ENCODE peak calls at places on chromosomes 5 and 9, in nine cellular contexts. One of them, this sample, is unnamed. For H3K4me1, the result is how much of the 10 kb centered on the place peaks cover.

GRCh38 chr9:130387905-130388304 is 56.9 kb upstream of the ASS1 start:
- DNase-seq in mammary epithelial cell: no peak
- DNase-seq in sigmoid colon: no peak
- DNase-seq in CD4-positive, CD25-positive, alpha-beta regulatory T cell: no peak
- DNase-seq in IMR-90: no peak
- DNase-seq in A549: no peak
- DNase-seq in colonic mucosa: no peak
- DNase-seq in adipocyte: no peak
- DNase-seq in GM23338: no peak
- DNase-seq in this sample: no peak

GRCh38 chr9:77469515-77470197 is 178.5 kb downstream of the GNA14 start:
- DNase-seq in A549: no peak
- DNase-seq in IMR-90: no peak
- DNase-seq in mammary epithelial cell: peak
- DNase-seq in colonic mucosa: no peak
- DNase-seq in GM23338: no peak
- DNase-seq in adipocyte: peak
- DNase-seq in sigmoid colon: no peak
- DNase-seq in CD4-positive, CD25-positive, alpha-beta regulatory T cell: no peak
- DNase-seq in this sample: no peak

GRCh38 chr5:16976625-16977008 is 40.5 kb upstream of the MYO10 start:
- DNase-seq in CD4-positive, CD25-positive, alpha-beta regulatory T cell: no peak
- DNase-seq in IMR-90: no peak
- DNase-seq in colonic mucosa: no peak
- DNase-seq in mammary epithelial cell: no peak
- DNase-seq in sigmoid colon: no peak
- DNase-seq in A549: no peak
- DNase-seq in adipocyte: no peak
- DNase-seq in GM23338: no peak
- DNase-seq in this sample: no peak

GRCh38 chr9:98726735-98727134 is 18.0 kb upstream of the GABBR2 start:
- DNase-seq in mammary epithelial cell: no peak
- DNase-seq in CD4-positive, CD25-positive, alpha-beta regulatory T cell: no peak
- DNase-seq in GM23338: peak
- DNase-seq in A549: no peak
- DNase-seq in sigmoid colon: no peak
- DNase-seq in adipocyte: peak
- DNase-seq in colonic mucosa: no peak
- DNase-seq in IMR-90: peak
- DNase-seq in this sample: no peak

GRCh38 chr9:82201186-82201585 is 212.6 kb downstream of the SPATA31D1 start:
- DNase-seq in A549: no peak
- DNase-seq in mammary epithelial cell: no peak
- DNase-seq in adipocyte: no peak
- DNase-seq in IMR-90: no peak
- DNase-seq in sigmoid colon: no peak
- DNase-seq in GM23338: no peak
- DNase-seq in colonic mucosa: no peak
- DNase-seq in CD4-positive, CD25-positive, alpha-beta regulatory T cell: no peak
- DNase-seq in this sample: no peak

GRCh38 chr5:95533761-95534160 is 21.0 kb downstream of the SKIC3 start:
- DNase-seq in sigmoid colon: no peak
- DNase-seq in IMR-90: peak
- DNase-seq in colonic mucosa: no peak
- DNase-seq in CD4-positive, CD25-positive, alpha-beta regulatory T cell: no peak
- DNase-seq in GM23338: no peak
- DNase-seq in mammary epithelial cell: no peak
- DNase-seq in A549: no peak
- DNase-seq in adipocyte: peak
- DNase-seq in this sample: no peak

GRCh38 chr9:5917273-5917672 is 26.6 kb downstream of the MLANA start:
- DNase-seq in sigmoid colon: no peak
- DNase-seq in IMR-90: no peak
- DNase-seq in mammary epithelial cell: no peak
- DNase-seq in A549: no peak
- DNase-seq in CD4-positive, CD25-positive, alpha-beta regulatory T cell: no peak
- DNase-seq in colonic mucosa: no peak
- DNase-seq in GM23338: no peak
- DNase-seq in adipocyte: no peak
- DNase-seq in this sample: no peak

GRCh38 chr5:143229896-143230675 is 173.4 kb downstream of the NR3C1 start:
- DNase-seq in sigmoid colon: peak
- DNase-seq in adipocyte: peak
- DNase-seq in CD4-positive, CD25-positive, alpha-beta regulatory T cell: peak
- DNase-seq in IMR-90: no peak
- DNase-seq in GM23338: no peak
- DNase-seq in A549: no peak
- DNase-seq in mammary epithelial cell: no peak
- DNase-seq in colonic mucosa: no peak
- DNase-seq in this sample: no peak

GRCh38 chr9:132997591-132997990 is 19.1 kb downstream of the GFI1B start:
- DNase-seq in colonic mucosa: no peak
- DNase-seq in IMR-90: peak
- DNase-seq in sigmoid colon: no peak
- DNase-seq in mammary epithelial cell: no peak
- DNase-seq in CD4-positive, CD25-positive, alpha-beta regulatory T cell: no peak
- DNase-seq in A549: no peak
- DNase-seq in adipocyte: peak
- DNase-seq in GM23338: no peak
- DNase-seq in this sample: no peak

GRCh38 chr9:72299017-72299603 is 65.9 kb downstream of the ZFAND5 start:
- DNase-seq in A549: no peak
- DNase-seq in GM23338: no peak
- DNase-seq in mammary epithelial cell: no peak
- DNase-seq in colonic mucosa: no peak
- DNase-seq in sigmoid colon: no peak
- DNase-seq in adipocyte: no peak
- DNase-seq in CD4-positive, CD25-positive, alpha-beta regulatory T cell: no peak
- DNase-seq in IMR-90: no peak
- DNase-seq in this sample: no peak

GRCh38 chr5:107104774-107105050 is 566.0 kb downstream of the EFNA5 start:
- DNase-seq in colonic mucosa: no peak
- DNase-seq in CD4-positive, CD25-positive, alpha-beta regulatory T cell: no peak
- DNase-seq in adipocyte: no peak
- DNase-seq in A549: peak
- DNase-seq in sigmoid colon: no peak
- DNase-seq in GM23338: peak
- DNase-seq in mammary epithelial cell: no peak
- DNase-seq in IMR-90: no peak
- DNase-seq in this sample: no peak

GRCh38 chr9:1619915-1620705 is 395.0 kb upstream of the SMARCA2 start:
- DNase-seq in A549: no peak
- DNase-seq in GM23338: peak
- DNase-seq in colonic mucosa: no peak
- DNase-seq in IMR-90: no peak
- DNase-seq in CD4-positive, CD25-positive, alpha-beta regulatory T cell: no peak
- DNase-seq in mammary epithelial cell: peak
- DNase-seq in sigmoid colon: no peak
- DNase-seq in adipocyte: peak
- DNase-seq in this sample: no peak

GRCh38 chr5:135388860-135389435 is 10.1 kb downstream of the MACROH2A1 start:
- DNase-seq in CD4-positive, CD25-positive, alpha-beta regulatory T cell: no peak
- DNase-seq in adipocyte: no peak
- DNase-seq in colonic mucosa: no peak
- DNase-seq in A549: no peak
- DNase-seq in mammary epithelial cell: no peak
- DNase-seq in sigmoid colon: no peak
- DNase-seq in GM23338: no peak
- DNase-seq in IMR-90: no peak
- DNase-seq in this sample: no peak

GRCh38 chr5:135386096-135386495 is 12.9 kb downstream of the MACROH2A1 start:
- DNase-seq in sigmoid colon: no peak
- DNase-seq in IMR-90: peak
- DNase-seq in colonic mucosa: no peak
- DNase-seq in CD4-positive, CD25-positive, alpha-beta regulatory T cell: no peak
- DNase-seq in mammary epithelial cell: peak
- DNase-seq in adipocyte: no peak
- DNase-seq in GM23338: no peak
- DNase-seq in A549: no peak
- DNase-seq in this sample: no peak

GRCh38 chr5:135385576-135385975 is 13.5 kb downstream of the MACROH2A1 start:
- DNase-seq in colonic mucosa: no peak
- DNase-seq in A549: no peak
- DNase-seq in CD4-positive, CD25-positive, alpha-beta regulatory T cell: no peak
- DNase-seq in sigmoid colon: no peak
- DNase-seq in IMR-90: no peak
- DNase-seq in adipocyte: no peak
- DNase-seq in GM23338: no peak
- DNase-seq in mammary epithelial cell: no peak
- DNase-seq in this sample: no peak

GRCh38 chr5:135386886-135387628 is 12.0 kb downstream of the MACROH2A1 start:
- DNase-seq in mammary epithelial cell: peak
- DNase-seq in sigmoid colon: no peak
- DNase-seq in A549: peak
- DNase-seq in CD4-positive, CD25-positive, alpha-beta regulatory T cell: no peak
- DNase-seq in colonic mucosa: peak
- DNase-seq in GM23338: no peak
- DNase-seq in adipocyte: peak
- DNase-seq in IMR-90: peak
- DNase-seq in this sample: peak

GRCh38 chr5:135387629-135387960 is 11.4 kb downstream of the MACROH2A1 start:
- DNase-seq in A549: no peak
- DNase-seq in IMR-90: no peak
- DNase-seq in GM23338: no peak
- DNase-seq in CD4-positive, CD25-positive, alpha-beta regulatory T cell: no peak
- DNase-seq in mammary epithelial cell: no peak
- DNase-seq in colonic mucosa: no peak
- DNase-seq in adipocyte: peak
- DNase-seq in sigmoid colon: no peak
- DNase-seq in this sample: no peak
- H3K4me3 ChIP-seq in A549: no peak
- H3K4me3 ChIP-seq in IMR-90: no peak
- H3K4me3 ChIP-seq in GM23338: no peak
- H3K4me3 ChIP-seq in CD4-positive, CD25-positive, alpha-beta regulatory T cell: no peak
- H3K4me3 ChIP-seq in mammary epithelial cell: no peak
- H3K4me3 ChIP-seq in colonic mucosa: no peak
- H3K4me3 ChIP-seq in adipocyte: no peak
- H3K4me3 ChIP-seq in sigmoid colon: no peak
- H3K4me3 ChIP-seq in this sample: no peak

GRCh38 chr9:38358390-38359296 is 33.9 kb upstream of the ALDH1B1 start:
- DNase-seq in adipocyte: peak
- DNase-seq in colonic mucosa: no peak
- DNase-seq in A549: no peak
- DNase-seq in IMR-90: no peak
- DNase-seq in sigmoid colon: peak
- DNase-seq in GM23338: no peak
- DNase-seq in mammary epithelial cell: no peak
- DNase-seq in CD4-positive, CD25-positive, alpha-beta regulatory T cell: no peak
- DNase-seq in this sample: no peak

GRCh38 chr9:38359297-38359653 is 33.2 kb upstream of the ALDH1B1 start:
- DNase-seq in colonic mucosa: no peak
- DNase-seq in mammary epithelial cell: no peak
- DNase-seq in IMR-90: no peak
- DNase-seq in GM23338: no peak
- DNase-seq in CD4-positive, CD25-positive, alpha-beta regulatory T cell: no peak
- DNase-seq in sigmoid colon: peak
- DNase-seq in adipocyte: no peak
- DNase-seq in A549: no peak
- DNase-seq in this sample: no peak

GRCh38 chr9:38357350-38358114 is 35.0 kb upstream of the ALDH1B1 start:
- DNase-seq in CD4-positive, CD25-positive, alpha-beta regulatory T cell: no peak
- DNase-seq in colonic mucosa: no peak
- DNase-seq in GM23338: no peak
- DNase-seq in IMR-90: no peak
- DNase-seq in A549: no peak
- DNase-seq in mammary epithelial cell: no peak
- DNase-seq in adipocyte: no peak
- DNase-seq in sigmoid colon: peak
- DNase-seq in this sample: no peak

GRCh38 chr9:38360880-38361836 is 31.3 kb upstream of the ALDH1B1 start:
- DNase-seq in adipocyte: no peak
- DNase-seq in sigmoid colon: peak
- DNase-seq in GM23338: no peak
- DNase-seq in CD4-positive, CD25-positive, alpha-beta regulatory T cell: no peak
- DNase-seq in IMR-90: no peak
- DNase-seq in colonic mucosa: no peak
- DNase-seq in mammary epithelial cell: no peak
- DNase-seq in A549: no peak
- DNase-seq in this sample: no peak

GRCh38 chr9:38359689-38360385 is 32.7 kb upstream of the ALDH1B1 start:
- DNase-seq in colonic mucosa: no peak
- DNase-seq in adipocyte: peak
- DNase-seq in GM23338: no peak
- DNase-seq in A549: no peak
- DNase-seq in IMR-90: no peak
- DNase-seq in mammary epithelial cell: no peak
- DNase-seq in CD4-positive, CD25-positive, alpha-beta regulatory T cell: no peak
- DNase-seq in sigmoid colon: peak
- DNase-seq in this sample: no peak
- H3K4me1 ChIP-seq in colonic mucosa: under half
- H3K4me1 ChIP-seq in adipocyte: under half
- H3K4me1 ChIP-seq in GM23338: under half
- H3K4me1 ChIP-seq in A549: under half
- H3K4me1 ChIP-seq in IMR-90: under half
- H3K4me1 ChIP-seq in mammary epithelial cell: under half
- H3K4me1 ChIP-seq in CD4-positive, CD25-positive, alpha-beta regulatory T cell: under half
- H3K4me1 ChIP-seq in sigmoid colon: under half
- H3K4me1 ChIP-seq in this sample: under half

GRCh38 chr5:93603711-93604118 is 20.7 kb downstream of the NR2F1 start:
- DNase-seq in A549: no peak
- DNase-seq in adipocyte: no peak
- DNase-seq in IMR-90: no peak
- DNase-seq in colonic mucosa: no peak
- DNase-seq in CD4-positive, CD25-positive, alpha-beta regulatory T cell: no peak
- DNase-seq in sigmoid colon: no peak
- DNase-seq in GM23338: peak
- DNase-seq in mammary epithelial cell: no peak
- DNase-seq in this sample: no peak
- H3K4me3 ChIP-seq in A549: no peak
- H3K4me3 ChIP-seq in adipocyte: peak
- H3K4me3 ChIP-seq in IMR-90: peak
- H3K4me3 ChIP-seq in colonic mucosa: no peak
- H3K4me3 ChIP-seq in CD4-positive, CD25-positive, alpha-beta regulatory T cell: no peak
- H3K4me3 ChIP-seq in sigmoid colon: peak
- H3K4me3 ChIP-seq in GM23338: peak
- H3K4me3 ChIP-seq in mammary epithelial cell: no peak
- H3K4me3 ChIP-seq in this sample: peak

DNA sequence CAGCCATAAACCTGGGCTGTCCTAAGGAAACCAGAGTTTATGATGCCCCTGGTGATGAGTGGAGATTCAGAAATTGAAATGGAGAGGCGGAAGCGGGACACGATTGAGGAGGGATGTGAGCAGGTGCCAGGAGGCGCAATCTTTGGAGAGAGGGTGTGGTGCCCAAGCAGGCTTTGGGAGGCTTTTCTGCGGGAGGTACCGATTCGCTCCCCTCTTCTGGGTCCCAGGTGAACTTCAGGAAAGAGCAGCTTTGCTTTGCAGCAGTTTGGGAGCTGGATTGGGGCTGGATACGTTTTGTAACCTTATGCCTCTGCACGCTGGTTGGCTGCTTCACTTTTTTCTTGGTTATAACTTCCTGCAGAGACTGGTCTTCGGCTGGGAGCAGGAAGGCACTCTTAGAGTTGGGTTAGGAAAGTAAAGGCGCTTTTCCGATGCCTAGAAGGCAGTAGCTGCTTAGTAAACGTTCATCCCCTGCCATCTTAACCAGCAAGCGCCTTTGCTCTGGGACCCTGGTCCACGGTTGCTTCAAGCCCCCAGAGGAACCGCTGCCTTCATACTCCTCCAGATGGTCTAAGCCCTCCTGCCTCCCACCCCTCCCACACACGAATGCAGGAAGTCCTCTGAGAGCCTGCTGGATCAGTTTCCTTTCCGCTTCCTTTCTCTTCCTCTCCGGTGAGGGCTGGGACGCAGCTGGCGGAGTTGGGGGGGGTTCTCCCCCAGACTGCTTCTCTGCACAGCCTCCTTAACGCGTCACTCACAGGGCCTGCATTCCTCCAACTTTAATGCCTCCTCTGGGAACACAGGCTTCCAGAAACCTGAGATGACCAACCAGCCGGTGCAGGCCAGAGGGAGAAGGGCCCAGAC is 15.2 kb upstream of the NEK6 start:
- DNase-seq in adipocyte: peak
- DNase-seq in GM23338: peak
- DNase-seq in CD4-positive, CD25-positive, alpha-beta regulatory T cell: no peak
- DNase-seq in IMR-90: peak
- DNase-seq in colonic mucosa: peak
- DNase-seq in sigmoid colon: peak
- DNase-seq in A549: no peak
- DNase-seq in mammary epithelial cell: no peak
- DNase-seq in this sample: no peak
- H3K4me1 ChIP-seq in adipocyte: under half
- H3K4me1 ChIP-seq in GM23338: under half
- H3K4me1 ChIP-seq in CD4-positive, CD25-positive, alpha-beta regulatory T cell: under half
- H3K4me1 ChIP-seq in IMR-90: under half
- H3K4me1 ChIP-seq in colonic mucosa: under half
- H3K4me1 ChIP-seq in sigmoid colon: under half
- H3K4me1 ChIP-seq in A549: under half
- H3K4me1 ChIP-seq in mammary epithelial cell: under half
- H3K4me1 ChIP-seq in this sample: under half

This sample was measured in lower lobe of right lung.